ENCODE peak calls at places on chromosomes 2 and 18, in four cellular contexts. O is kidney; X is CD8-positive, alpha-beta memory T cell; H is effector memory CD4-positive, alpha-beta T cell. B is an unnamed sample.

GRCh38 chr2:134718095-134718955 is 475 bp downstream of the TMEM163 start:
- DNase-seq in O (peak; percentile 80), X (peak; percentile 10), H (no peak), B (peak; percentile 62)

GRCh38 chr2:172643142-172643541 is 87.3 kb downstream of the PDK1 start:
- DNase-seq in O (no peak), X (no peak), H (no peak), B (no peak)

GRCh38 chr18:48782381-48782841 is 168.4 kb downstream of the SMAD7 start:
- DNase-seq in O (peak; percentile 78), X (no peak), H (no peak), B (peak; percentile 65)

GRCh38 chr2:207163815-207164747 is 1.7 kb downstream of the KLF7 start:
- DNase-seq in O (peak; percentile 83), X (no peak), H (no peak), B (peak; percentile 74)

GRCh38 chr2:160700006-160700405 is 206.4 kb upstream of the RBMS1 start:
- DNase-seq in O (no peak), X (no peak), H (no peak), B (no peak)

GRCh38 chr2:176686328-176686727 is 417.1 kb downstream of the MTX2 start:
- DNase-seq in O (no peak), X (no peak), H (no peak), B (no peak)

GRCh38 chr2:189477756-189478155 is 36.5 kb downstream of the WDR75 start:
- DNase-seq in O (no peak), X (no peak), H (no peak), B (no peak)

GRCh38 chr2:152925540-152926448 is 207.4 kb downstream of the ARL6IP6 start:
- DNase-seq in O (no peak), X (no peak), H (no peak), B (peak; percentile 60)

GRCh38 chr2:69616755-69617154 is 26.8 kb downstream of the AAK1 start:
- DNase-seq in O (no peak), X (peak; percentile 44), H (peak; percentile 42), B (no peak)

GRCh38 chr2:88642278-88642677 is 15.0 kb upstream of the EIF2AK3 start:
- DNase-seq in O (no peak), X (no peak), H (no peak), B (no peak)

GRCh38 chr2:23127465-23127864 is 257.5 kb upstream of the KLHL29 start:
- DNase-seq in O (no peak), X (no peak), H (no peak), B (no peak)

GRCh38 chr2:46998551-46998950 is 82.9 kb upstream of the MCFD2 start:
- DNase-seq in O (no peak), X (no peak), H (no peak), B (no peak)

GRCh38 chr2:9286553-9287399 is 80.2 kb downstream of the ASAP2 start:
- DNase-seq in O (no peak), X (no peak), H (no peak), B (no peak)

GRCh38 chr18:2536493-2536892 is 34.8 kb downstream of the METTL4 start:
- DNase-seq in O (no peak), X (no peak), H (no peak), B (no peak)

GRCh38 chr2:216830346-216830745 is 29.5 kb downstream of the TNP1 start:
- DNase-seq in O (no peak), X (no peak), H (no peak), B (no peak)
- H3K9me3 ChIP-seq in O (no peaks in the 10 kb centered on the region), X (no peaks in the 10 kb centered on the region), H (no peaks in the 10 kb centered on the region), B (no peaks in the 10 kb centered on the region)

DNA sequence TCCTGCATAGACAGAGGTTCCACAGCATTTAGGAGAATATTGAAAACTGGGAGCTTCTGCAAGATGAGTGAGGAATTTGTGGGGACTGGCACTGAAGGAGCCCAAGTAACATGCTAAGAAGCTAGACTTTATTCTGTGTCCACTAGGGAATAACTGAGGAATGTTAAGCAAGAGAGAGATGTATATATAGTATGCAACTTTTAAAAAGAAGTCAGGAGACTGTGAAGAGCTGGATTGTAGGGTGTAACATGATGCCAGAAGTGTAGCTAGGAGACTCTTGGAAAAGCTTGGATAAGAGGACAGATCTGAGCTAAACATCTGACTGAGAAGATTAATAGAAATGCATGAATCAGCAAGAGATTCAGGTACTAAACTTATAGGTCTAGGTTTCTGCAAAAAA is 270.6 kb upstream of the MMADHC start:
- DNase-seq in O (no peak), X (no peak), H (no peak), B (no peak)
- H3K27ac ChIP-seq in O (no peak overlapping the region), X (no peak overlapping the region), H (no peak overlapping the region), B (no peak overlapping the region)

GRCh38 chr2:43065036-43065435 is 161.4 kb downstream of the ZFP36L2 start:
- DNase-seq in O (no peak), X (no peak), H (no peak), B (no peak)

GRCh38 chr2:43060435-43061016 is 165.9 kb downstream of the ZFP36L2 start:
- DNase-seq in O (peak; percentile 33), X (no peak), H (no peak), B (no peak)

GRCh38 chr2:43059183-43059897 is 167.1 kb downstream of the ZFP36L2 start:
- DNase-seq in O (peak; percentile 94), X (peak; percentile 58), H (peak; percentile 27), B (no peak)

GRCh38 chr2:43058761-43059160 is 167.6 kb downstream of the ZFP36L2 start:
- DNase-seq in O (peak; percentile 20), X (no peak), H (no peak), B (no peak)

DNA sequence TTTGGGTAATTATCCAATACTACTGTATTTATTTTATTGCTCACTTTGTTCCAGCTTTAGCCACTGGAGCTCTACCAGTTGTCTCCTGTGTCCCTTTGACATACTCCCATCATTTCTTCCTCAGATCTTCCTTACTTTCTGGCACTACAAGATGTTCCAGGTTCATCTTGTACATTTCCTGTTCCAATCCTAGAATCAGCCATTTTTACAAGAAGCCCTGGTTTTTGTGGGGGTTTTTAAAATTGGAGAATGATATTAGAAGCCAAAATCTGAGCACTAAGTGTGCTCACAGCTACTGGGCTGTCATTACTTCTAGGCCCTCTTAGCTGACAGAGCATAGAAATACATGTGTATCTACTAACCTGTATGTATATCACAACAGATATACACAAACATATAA is 164.3 kb downstream of the ZFP36L2 start:
- DNase-seq in O (no peak), X (no peak), H (no peak), B (no peak)
- H3K9me3 ChIP-seq in O (peaks cover 4% of the 10 kb centered on the region), X (no peaks in the 10 kb centered on the region), H (no peaks in the 10 kb centered on the region), B (no peaks in the 10 kb centered on the region)

GRCh38 chr18:58087928-58088722 is 44.1 kb downstream of the NEDD4L start:
- DNase-seq in O (no peak), X (no peak), H (no peak), B (peak; percentile 82)
- H3K27ac ChIP-seq in O (no peak overlapping the region), X (peak overlapping the region; percentile 12), H (no peak overlapping the region), B (peak overlapping the region; percentile 66)

GRCh38 chr2:116499389-116499788 is 1315.1 kb upstream of the DDX18 start:
- DNase-seq in O (no peak), X (no peak), H (no peak), B (no peak)
- H3K9me3 ChIP-seq in O (no peaks in the 10 kb centered on the region), X (no peaks in the 10 kb centered on the region), H (no peaks in the 10 kb centered on the region), B (no peaks in the 10 kb centered on the region)

GRCh38 chr2:129698593-129698992 is 280.9 kb upstream of the RAB6C start:
- DNase-seq in O (no peak), X (no peak), H (no peak), B (no peak)
- H3K27ac ChIP-seq in O (no peak overlapping the region), X (no peak overlapping the region), H (no peak overlapping the region), B (no peak overlapping the region)

GRCh38 chr18:55635439-55635838 is 47.4 kb upstream of the TCF4 start:
- DNase-seq in O (no peak), X (no peak), H (no peak), B (no peak)
- H3K9me3 ChIP-seq in O (no peaks in the 10 kb centered on the region), X (no peaks in the 10 kb centered on the region), H (peaks cover 4% of the 10 kb centered on the region), B (no peaks in the 10 kb centered on the region)

GRCh38 chr18:72433756-72434155 is 110.4 kb downstream of the CBLN2 start:
- DNase-seq in O (no peak), X (no peak), H (no peak), B (no peak)
- H3K27ac ChIP-seq in O (no peak overlapping the region), X (no peak overlapping the region), H (no peak overlapping the region), B (no peak overlapping the region)